ENCODE peak calls at places on chromosomes 3 and 15, in four cellular contexts. One of them, this sample, is unnamed.
A peak's percentile ranks its signal among the peaks of the same experiment; 100 is the strongest.

GRCh38 chr3:86629511-86629910 is 361.4 kb downstream of the VGLL3 start:
- DNase-seq in upper lobe of right lung: no peak
- DNase-seq in uterus: no peak
- DNase-seq in adrenal gland: no peak
- DNase-seq in this sample: no peak

GRCh38 chr3:113794526-113794925 is 44.1 kb upstream of the GRAMD1C start:
- DNase-seq in upper lobe of right lung: no peak
- DNase-seq in uterus: no peak
- DNase-seq in adrenal gland: no peak
- DNase-seq in this sample: no peak

GRCh38 chr15:64149424-64150235 is 1.9 kb upstream of the SNX22 start:
- DNase-seq in upper lobe of right lung: no peak
- DNase-seq in uterus: no peak
- DNase-seq in adrenal gland: no peak
- DNase-seq in this sample: no peak

GRCh38 chr3:174168538-174169254 is 690.4 kb upstream of the NAALADL2 start:
- DNase-seq in upper lobe of right lung: no peak
- DNase-seq in uterus: no peak
- DNase-seq in adrenal gland: no peak
- DNase-seq in this sample: no peak

GRCh38 chr15:50244959-50245624 is 20.4 kb downstream of the HDC start:
- DNase-seq in upper lobe of right lung: no peak
- DNase-seq in uterus: no peak
- DNase-seq in adrenal gland: no peak
- DNase-seq in this sample: no peak

GRCh38 chr3:173913985-173914421 is 516.5 kb downstream of the NLGN1 start:
- DNase-seq in upper lobe of right lung: no peak
- DNase-seq in uterus: no peak
- DNase-seq in adrenal gland: no peak
- DNase-seq in this sample: no peak

GRCh38 chr3:128067481-128067880 is 15.2 kb downstream of the SEC61A1 start:
- DNase-seq in upper lobe of right lung: no peak
- DNase-seq in uterus: no peak
- DNase-seq in adrenal gland: no peak
- DNase-seq in this sample: no peak

GRCh38 chr15:66369773-66370651 is 13.5 kb upstream of the TIPIN start:
- DNase-seq in upper lobe of right lung: no peak
- DNase-seq in uterus: no peak
- DNase-seq in adrenal gland: no peak
- DNase-seq in this sample: no peak

GRCh38 chr3:28556195-28556594 is 207.6 kb upstream of the AZI2 start:
- DNase-seq in upper lobe of right lung: no peak
- DNase-seq in uterus: no peak
- DNase-seq in adrenal gland: no peak
- DNase-seq in this sample: no peak

GRCh38 chr15:88652456-88653199 is 13.8 kb downstream of the ISG20 start:
- DNase-seq in upper lobe of right lung: no peak
- DNase-seq in uterus: no peak
- DNase-seq in adrenal gland: no peak
- DNase-seq in this sample: no peak

GRCh38 chr3:63349583-63350177 is 71.6 kb downstream of the SYNPR start:
- DNase-seq in upper lobe of right lung: no peak
- DNase-seq in uterus: peak; percentile 27
- DNase-seq in adrenal gland: peak; percentile 77
- DNase-seq in this sample: no peak

GRCh38 chr15:84869510-84869909 is 15.0 kb upstream of the SLC28A1 start:
- DNase-seq in upper lobe of right lung: no peak
- DNase-seq in uterus: no peak
- DNase-seq in adrenal gland: no peak
- DNase-seq in this sample: no peak

GRCh38 chr3:150917941-150918340 is 12.7 kb upstream of the MINDY4B start:
- DNase-seq in upper lobe of right lung: no peak
- DNase-seq in uterus: no peak
- DNase-seq in adrenal gland: no peak
- DNase-seq in this sample: no peak

GRCh38 chr15:70508561-70509281 is 254.6 kb downstream of the UACA start:
- DNase-seq in upper lobe of right lung: no peak
- DNase-seq in uterus: no peak
- DNase-seq in adrenal gland: peak; percentile 35
- DNase-seq in this sample: no peak

GRCh38 chr3:4531478-4532025 is 38.4 kb downstream of the ITPR1 start:
- DNase-seq in upper lobe of right lung: no peak
- DNase-seq in uterus: no peak
- DNase-seq in adrenal gland: no peak
- DNase-seq in this sample: no peak

GRCh38 chr3:74631771-74632170 is 17.3 kb upstream of the CNTN3 start:
- DNase-seq in upper lobe of right lung: no peak
- DNase-seq in uterus: no peak
- DNase-seq in adrenal gland: no peak
- DNase-seq in this sample: no peak

GRCh38 chr3:89360155-89360554 is 252.7 kb downstream of the EPHA3 start:
- DNase-seq in upper lobe of right lung: no peak
- DNase-seq in uterus: no peak
- DNase-seq in adrenal gland: no peak
- DNase-seq in this sample: no peak

GRCh38 chr3:183328164-183328563 is 75.1 kb downstream of the B3GNT5 start:
- DNase-seq in upper lobe of right lung: no peak
- DNase-seq in uterus: no peak
- DNase-seq in adrenal gland: no peak
- DNase-seq in this sample: no peak

DNA sequence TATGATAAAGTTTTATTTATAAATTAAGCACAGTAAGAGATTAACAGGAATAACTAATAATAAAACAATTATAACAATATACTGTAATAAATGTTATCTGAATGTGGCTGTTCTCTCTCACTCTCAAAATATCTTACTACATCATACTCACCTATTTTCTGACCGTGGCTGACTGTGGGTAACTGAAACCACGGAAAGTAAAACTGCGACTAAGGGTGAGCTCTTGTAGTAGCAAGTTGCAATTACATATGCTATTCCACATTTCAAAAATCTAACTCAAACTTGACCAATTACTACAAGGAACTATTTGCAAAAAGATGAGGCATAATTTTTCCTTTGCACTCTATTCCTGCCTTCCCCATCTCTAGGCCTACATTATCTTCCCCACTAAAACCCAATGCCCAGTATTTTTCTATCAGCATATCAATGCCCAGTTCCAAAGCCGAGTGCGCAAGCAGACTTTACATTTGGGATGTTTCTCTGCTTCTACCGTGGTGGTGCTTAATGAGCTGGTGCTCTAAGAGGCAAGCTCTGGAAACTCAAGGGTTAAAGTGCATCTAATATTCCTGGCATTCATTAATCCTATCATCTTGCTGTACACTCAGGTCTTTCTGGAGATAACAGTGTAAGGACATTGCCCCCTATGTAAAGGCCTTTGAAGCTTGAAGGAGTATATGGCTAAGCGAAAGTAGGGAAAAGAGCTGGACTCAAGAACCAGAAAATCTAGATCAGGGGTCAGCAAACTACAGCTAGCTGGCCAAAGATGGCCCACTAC is 6.7 kb downstream of the PCYT1A start:
- DNase-seq in upper lobe of right lung: no peak
- DNase-seq in uterus: no peak
- DNase-seq in adrenal gland: no peak
- DNase-seq in this sample: no peak
- H3K27ac ChIP-seq in upper lobe of right lung: no peak overlapping the region
- H3K27ac ChIP-seq in uterus: no peak overlapping the region
- H3K27ac ChIP-seq in adrenal gland: no peak overlapping the region
- H3K27ac ChIP-seq in this sample: peak overlapping the region; percentile 77

GRCh38 chr3:35931867-35932266 is 292.5 kb downstream of the ARPP21 start:
- DNase-seq in upper lobe of right lung: no peak
- DNase-seq in uterus: no peak
- DNase-seq in adrenal gland: no peak
- DNase-seq in this sample: no peak
- H3K27ac ChIP-seq in upper lobe of right lung: no peak overlapping the region
- H3K27ac ChIP-seq in uterus: no peak overlapping the region
- H3K27ac ChIP-seq in adrenal gland: no peak overlapping the region
- H3K27ac ChIP-seq in this sample: no peak overlapping the region

DNA sequence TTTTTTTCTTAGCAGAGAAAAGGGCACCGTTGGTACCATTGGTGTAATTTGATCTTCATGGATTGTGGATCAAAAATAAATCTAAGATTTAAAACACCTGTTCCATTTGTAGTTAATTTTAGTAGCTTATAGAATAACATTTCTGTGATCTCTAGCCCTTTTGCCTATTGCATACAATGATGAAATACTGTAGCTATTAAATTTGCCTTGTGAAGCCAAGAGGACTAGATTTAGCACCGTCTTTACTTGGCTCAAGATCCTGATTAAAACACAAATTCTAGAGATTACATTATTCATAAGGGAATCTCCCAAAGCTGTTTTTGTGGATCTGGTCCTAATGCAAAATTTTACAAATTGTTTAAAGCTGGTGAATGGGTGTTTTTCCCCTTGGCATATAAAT is 8.2 kb downstream of the TBC1D23 start:
- DNase-seq in upper lobe of right lung: no peak
- DNase-seq in uterus: no peak
- DNase-seq in adrenal gland: no peak
- DNase-seq in this sample: no peak
- H3K27ac ChIP-seq in upper lobe of right lung: no peak overlapping the region
- H3K27ac ChIP-seq in uterus: no peak overlapping the region
- H3K27ac ChIP-seq in adrenal gland: peak overlapping the region; percentile 40
- H3K27ac ChIP-seq in this sample: no peak overlapping the region

GRCh38 chr3:69807674-69808073 is 68.4 kb downstream of the MITF start:
- DNase-seq in upper lobe of right lung: no peak
- DNase-seq in uterus: no peak
- DNase-seq in adrenal gland: no peak
- DNase-seq in this sample: no peak

GRCh38 chr3:69815959-69816358 is 76.7 kb downstream of the MITF start:
- DNase-seq in upper lobe of right lung: no peak
- DNase-seq in uterus: no peak
- DNase-seq in adrenal gland: no peak
- DNase-seq in this sample: no peak

GRCh38 chr3:69806735-69807438 is 67.6 kb downstream of the MITF start:
- DNase-seq in upper lobe of right lung: no peak
- DNase-seq in uterus: no peak
- DNase-seq in adrenal gland: no peak
- DNase-seq in this sample: no peak

GRCh38 chr3:69809076-69809835 is 70.0 kb downstream of the MITF start:
- DNase-seq in upper lobe of right lung: no peak
- DNase-seq in uterus: no peak
- DNase-seq in adrenal gland: no peak
- DNase-seq in this sample: no peak

DNA sequence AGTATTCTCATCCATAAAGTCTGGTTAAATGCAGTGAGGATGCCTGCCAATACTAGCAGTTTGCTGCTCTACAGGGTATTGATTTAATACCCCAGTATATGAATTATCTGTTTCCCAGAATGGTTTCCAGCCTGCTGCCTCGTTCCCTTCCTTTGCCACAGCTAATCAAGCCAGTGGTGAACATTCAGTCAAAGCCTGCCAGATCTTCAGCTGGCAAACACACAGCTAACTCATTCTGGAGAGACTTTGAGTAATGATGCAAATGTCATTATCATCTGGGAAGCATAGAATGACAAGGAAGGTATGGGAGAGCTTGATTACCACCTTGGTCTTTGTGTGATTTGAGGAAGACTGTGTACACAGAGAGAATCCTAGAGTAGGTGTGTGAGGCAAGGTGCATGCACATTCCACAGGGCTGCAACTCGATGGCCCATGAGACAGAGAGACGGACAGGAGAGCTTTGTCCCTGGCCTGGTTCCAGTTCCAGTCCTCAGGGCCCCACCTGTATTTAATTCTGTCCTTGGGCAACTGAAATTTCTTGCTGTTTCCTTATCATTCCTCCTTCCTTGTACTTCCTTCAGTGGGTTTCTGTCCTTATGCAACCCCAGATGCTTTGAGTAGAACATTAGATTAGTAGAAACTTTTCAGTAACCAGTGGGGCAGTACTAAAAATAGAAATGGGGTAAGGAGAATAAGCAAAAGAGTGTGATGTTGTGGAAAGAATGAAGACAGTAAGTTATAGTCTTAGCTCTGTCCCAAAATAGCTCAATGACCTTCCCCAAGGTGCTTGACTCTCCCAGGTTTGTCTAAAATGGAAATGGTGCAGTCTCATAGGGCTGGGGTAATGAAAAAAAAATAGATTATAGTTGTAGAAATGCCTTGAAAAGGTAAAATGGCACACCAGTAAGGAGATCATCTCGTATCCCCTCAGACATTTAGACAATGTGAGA is 72.5 kb downstream of the MITF start:
- DNase-seq in upper lobe of right lung: no peak
- DNase-seq in uterus: no peak
- DNase-seq in adrenal gland: no peak
- DNase-seq in this sample: no peak
- H3K27ac ChIP-seq in upper lobe of right lung: no peak overlapping the region
- H3K27ac ChIP-seq in uterus: no peak overlapping the region
- H3K27ac ChIP-seq in adrenal gland: no peak overlapping the region
- H3K27ac ChIP-seq in this sample: no peak overlapping the region

This sample was measured in heart left ventricle.